ENCODE peak calls at places on chromosome 22, in four cellular contexts. One of them, this sample, is unnamed.

GRCh38 chr22:40261783-40262182 is 84.1 kb downstream of the TNRC6B start:
- DNase-seq in foreskin fibroblast: no peak
- DNase-seq in WTC11: no peak
- DNase-seq in fibroblast of the aortic adventitia: no peak
- DNase-seq in this sample: no peak

GRCh38 chr22:46109474-46110003 is 40.8 kb upstream of the PPARA start:
- DNase-seq in WTC11: no peak
- DNase-seq in foreskin fibroblast: no peak
- DNase-seq in fibroblast of the aortic adventitia: no peak
- DNase-seq in this sample: no peak

GRCh38 chr22:35434061-35434750 is 34.3 kb downstream of the MCM5 start:
- DNase-seq in foreskin fibroblast: no peak
- DNase-seq in WTC11: no peak
- DNase-seq in fibroblast of the aortic adventitia: no peak
- DNase-seq in this sample: no peak

GRCh38 chr22:19419464-19420178 is 11.9 kb downstream of the HIRA start:
- DNase-seq in WTC11: no peak
- DNase-seq in foreskin fibroblast: no peak
- DNase-seq in fibroblast of the aortic adventitia: no peak
- DNase-seq in this sample: no peak

GRCh38 chr22:23293720-23294119 is 113.4 kb downstream of the BCR start:
- DNase-seq in fibroblast of the aortic adventitia: no peak
- DNase-seq in foreskin fibroblast: no peak
- DNase-seq in WTC11: no peak
- DNase-seq in this sample: no peak

GRCh38 chr22:12601870-12602779 is 2925.9 kb upstream of the OR11H1 start:
- DNase-seq in foreskin fibroblast: peak; percentile 1
- DNase-seq in fibroblast of the aortic adventitia: no peak
- DNase-seq in WTC11: no peak
- DNase-seq in this sample: no peak

GRCh38 chr22:49735411-49736311 is 92.0 kb downstream of the BRD1 start:
- DNase-seq in WTC11: peak; percentile 81
- DNase-seq in fibroblast of the aortic adventitia: no peak
- DNase-seq in foreskin fibroblast: peak; percentile 17
- DNase-seq in this sample: no peak

GRCh38 chr22:36134167-36134566 is 26.4 kb downstream of the APOL3 start:
- DNase-seq in foreskin fibroblast: no peak
- DNase-seq in fibroblast of the aortic adventitia: no peak
- DNase-seq in WTC11: no peak
- DNase-seq in this sample: no peak

GRCh38 chr22:45322873-45323525 is 13.3 kb downstream of the FAM118A start:
- DNase-seq in foreskin fibroblast: no peak
- DNase-seq in fibroblast of the aortic adventitia: no peak
- DNase-seq in WTC11: no peak
- DNase-seq in this sample: no peak

GRCh38 chr22:42171946-42172345 is 41.3 kb upstream of the CYP2D6 start:
- DNase-seq in fibroblast of the aortic adventitia: no peak
- DNase-seq in WTC11: no peak
- DNase-seq in foreskin fibroblast: peak; percentile 70
- DNase-seq in this sample: no peak

GRCh38 chr22:24550028-24550901 is 4.7 kb downstream of the GUCD1 start:
- DNase-seq in WTC11: no peak
- DNase-seq in foreskin fibroblast: no peak
- DNase-seq in fibroblast of the aortic adventitia: peak; percentile 15
- DNase-seq in this sample: no peak

GRCh38 chr22:29320546-29320945 is 5.0 kb upstream of the RASL10A start:
- DNase-seq in fibroblast of the aortic adventitia: no peak
- DNase-seq in foreskin fibroblast: peak; percentile 50
- DNase-seq in WTC11: no peak
- DNase-seq in this sample: no peak
- TF ChIP-seq CTCF in fibroblast of the aortic adventitia: no peak
- TF ChIP-seq CTCF in foreskin fibroblast: no peak
- TF ChIP-seq CTCF in WTC11: no peak
- TF ChIP-seq CTCF in this sample: peak; percentile 53

GRCh38 chr22:43923191-43923590 is 414 bp upstream of the PNPLA3 start:
- DNase-seq in WTC11: no peak
- DNase-seq in foreskin fibroblast: peak; percentile 43
- DNase-seq in fibroblast of the aortic adventitia: peak; percentile 22
- DNase-seq in this sample: no peak

GRCh38 chr22:43926349-43926710 is 2.7 kb downstream of the PNPLA3 start:
- DNase-seq in foreskin fibroblast: no peak
- DNase-seq in fibroblast of the aortic adventitia: no peak
- DNase-seq in WTC11: no peak
- DNase-seq in this sample: no peak

GRCh38 chr22:43922123-43922522 is 1.5 kb upstream of the PNPLA3 start:
- DNase-seq in fibroblast of the aortic adventitia: no peak
- DNase-seq in foreskin fibroblast: no peak
- DNase-seq in WTC11: peak; percentile 23
- DNase-seq in this sample: no peak

GRCh38 chr22:43925433-43926348 is 2.1 kb downstream of the PNPLA3 start:
- DNase-seq in WTC11: peak; percentile 30
- DNase-seq in foreskin fibroblast: peak; percentile 40
- DNase-seq in fibroblast of the aortic adventitia: no peak
- DNase-seq in this sample: no peak

GRCh38 chr22:43923631-43924548 is at the start of gene PNPLA3:
- DNase-seq in foreskin fibroblast: peak; percentile 95
- DNase-seq in WTC11: peak; percentile 98
- DNase-seq in fibroblast of the aortic adventitia: peak; percentile 75
- DNase-seq in this sample: peak; percentile 74
- TF ChIP-seq CTCF in foreskin fibroblast: peak; percentile 22
- TF ChIP-seq CTCF in WTC11: no peak
- TF ChIP-seq CTCF in fibroblast of the aortic adventitia: no peak
- TF ChIP-seq CTCF in this sample: peak; percentile 79

DNA sequence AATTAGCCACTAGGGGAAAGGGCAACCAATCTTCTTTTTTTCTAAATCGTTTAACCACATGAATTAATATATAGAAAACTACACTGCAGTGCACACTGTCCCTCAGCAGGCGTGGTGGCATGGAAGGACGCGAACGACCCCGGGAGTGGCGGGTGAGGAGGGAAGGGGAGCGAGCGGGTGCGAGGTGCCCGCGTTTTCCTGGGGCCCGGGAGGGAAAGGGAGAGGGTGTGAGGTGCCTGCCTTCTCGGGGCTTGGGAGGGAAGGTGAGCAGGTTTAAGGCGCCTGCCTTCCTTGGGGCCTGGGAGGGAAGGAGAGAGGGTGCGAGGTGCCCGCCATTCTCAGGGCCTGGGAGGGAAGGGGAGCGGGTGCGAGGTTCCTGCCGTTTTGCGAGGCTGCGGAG is 765 bp downstream of the GAB4 start:
- DNase-seq in WTC11: no peak
- DNase-seq in fibroblast of the aortic adventitia: no peak
- DNase-seq in foreskin fibroblast: no peak
- DNase-seq in this sample: no peak
- TF ChIP-seq CTCF in WTC11: no peak
- TF ChIP-seq CTCF in fibroblast of the aortic adventitia: no peak
- TF ChIP-seq CTCF in foreskin fibroblast: no peak
- TF ChIP-seq CTCF in this sample: peak; percentile 36

GRCh38 chr22:38652858-38653257 is 3.3 kb downstream of the FAM227A start:
- DNase-seq in fibroblast of the aortic adventitia: no peak
- DNase-seq in WTC11: no peak
- DNase-seq in foreskin fibroblast: no peak
- DNase-seq in this sample: no peak

GRCh38 chr22:38657248-38657909 is 941 bp downstream of the CBY1 start:
- DNase-seq in foreskin fibroblast: peak; percentile 42
- DNase-seq in WTC11: peak; percentile 32
- DNase-seq in fibroblast of the aortic adventitia: peak; percentile 3
- DNase-seq in this sample: no peak

GRCh38 chr22:38655532-38656255 is 498 bp downstream of the FAM227A start:
- DNase-seq in WTC11: no peak
- DNase-seq in fibroblast of the aortic adventitia: peak; percentile 17
- DNase-seq in foreskin fibroblast: peak; percentile 35
- DNase-seq in this sample: no peak

GRCh38 chr22:38653741-38654140 is 2.5 kb downstream of the FAM227A start:
- DNase-seq in foreskin fibroblast: no peak
- DNase-seq in fibroblast of the aortic adventitia: no peak
- DNase-seq in WTC11: no peak
- DNase-seq in this sample: no peak

GRCh38 chr22:38656256-38657148 is at the start of the genes CBY1 and FAM227A:
- DNase-seq in foreskin fibroblast: peak; percentile 93
- DNase-seq in fibroblast of the aortic adventitia: peak; percentile 86
- DNase-seq in WTC11: peak; percentile 94
- DNase-seq in this sample: peak; percentile 84
- TF ChIP-seq CTCF in foreskin fibroblast: no peak
- TF ChIP-seq CTCF in fibroblast of the aortic adventitia: no peak
- TF ChIP-seq CTCF in WTC11: no peak
- TF ChIP-seq CTCF in this sample: no peak

GRCh38 chr22:33539202-33539901 is 380.9 kb downstream of the LARGE1 start:
- DNase-seq in fibroblast of the aortic adventitia: no peak
- DNase-seq in WTC11: no peak
- DNase-seq in foreskin fibroblast: no peak
- DNase-seq in this sample: no peak

GRCh38 chr22:33542153-33542552 is 378.1 kb downstream of the LARGE1 start:
- DNase-seq in fibroblast of the aortic adventitia: no peak
- DNase-seq in WTC11: no peak
- DNase-seq in foreskin fibroblast: no peak
- DNase-seq in this sample: no peak

GRCh38 chr22:33538277-33538885 is 381.9 kb downstream of the LARGE1 start:
- DNase-seq in WTC11: no peak
- DNase-seq in foreskin fibroblast: no peak
- DNase-seq in fibroblast of the aortic adventitia: no peak
- DNase-seq in this sample: no peak

GRCh38 chr22:33542722-33543121 is 377.6 kb downstream of the LARGE1 start:
- DNase-seq in fibroblast of the aortic adventitia: no peak
- DNase-seq in foreskin fibroblast: no peak
- DNase-seq in WTC11: no peak
- DNase-seq in this sample: no peak

DNA sequence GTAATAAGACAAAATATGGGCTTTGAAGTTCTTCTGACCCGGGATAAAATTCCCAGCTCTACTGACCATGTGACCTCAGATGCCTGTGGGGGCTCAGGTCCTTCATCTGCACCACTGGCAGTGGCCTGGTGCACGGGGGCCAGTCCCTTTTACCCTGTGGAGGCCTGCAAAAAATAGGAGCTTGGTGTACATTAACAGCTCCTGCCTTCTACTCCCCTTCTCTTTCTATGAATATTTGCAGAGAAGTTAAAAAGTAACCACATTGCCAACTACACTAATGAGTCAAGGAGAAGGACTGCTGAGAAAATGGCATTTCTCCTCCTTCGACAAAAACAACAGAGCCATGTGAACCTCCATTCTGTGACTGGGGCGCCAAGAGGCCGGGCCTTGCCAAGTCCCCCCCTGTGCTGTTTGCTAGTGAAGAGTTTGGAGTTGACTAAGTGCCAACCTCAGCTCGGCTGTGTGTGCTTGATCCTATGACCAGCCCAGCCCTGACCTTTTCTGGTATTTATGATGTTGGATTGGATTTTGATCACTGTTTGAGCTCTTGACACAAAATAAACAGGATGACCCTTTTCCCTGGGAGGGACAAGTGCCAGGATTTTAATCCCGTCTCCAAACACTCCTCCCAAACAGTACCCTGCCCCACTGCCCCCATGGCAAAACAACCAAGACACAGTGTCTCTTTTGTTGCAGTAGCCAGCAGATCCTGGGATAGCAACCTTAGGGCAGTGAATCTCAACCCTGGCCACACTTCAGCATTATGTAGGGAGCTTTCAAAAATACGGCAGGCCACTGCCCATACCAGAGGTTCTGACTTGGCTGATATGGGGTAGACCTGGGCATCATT is 380.1 kb downstream of the LARGE1 start:
- DNase-seq in WTC11: no peak
- DNase-seq in fibroblast of the aortic adventitia: peak; percentile 49
- DNase-seq in foreskin fibroblast: no peak
- DNase-seq in this sample: no peak
- TF ChIP-seq CTCF in WTC11: no peak
- TF ChIP-seq CTCF in fibroblast of the aortic adventitia: no peak
- TF ChIP-seq CTCF in foreskin fibroblast: no peak
- TF ChIP-seq CTCF in this sample: no peak

DNA sequence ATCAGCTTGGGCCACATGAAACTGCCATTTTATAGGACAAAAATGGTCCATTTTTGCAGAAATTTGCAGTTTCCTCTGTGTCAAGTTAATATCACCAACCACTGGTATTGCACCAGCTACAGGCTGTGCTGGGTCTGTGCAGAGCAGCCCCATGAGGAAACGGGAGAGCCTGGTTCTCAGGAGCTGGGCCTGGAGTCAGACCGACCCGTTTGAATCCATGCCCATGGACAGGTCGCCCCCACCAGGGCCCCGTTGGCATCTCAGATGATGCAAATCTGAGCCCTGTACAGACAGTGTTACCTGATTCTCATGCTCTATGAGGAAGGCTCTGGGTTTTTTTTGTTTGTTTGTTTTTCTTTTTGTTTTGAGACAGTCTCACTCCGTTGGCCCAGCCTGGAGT is 9.8 kb upstream of the SEC14L6 start:
- DNase-seq in foreskin fibroblast: no peak
- DNase-seq in WTC11: no peak
- DNase-seq in fibroblast of the aortic adventitia: no peak
- DNase-seq in this sample: no peak
- TF ChIP-seq CTCF in foreskin fibroblast: no peak
- TF ChIP-seq CTCF in WTC11: no peak
- TF ChIP-seq CTCF in fibroblast of the aortic adventitia: no peak
- TF ChIP-seq CTCF in this sample: peak; percentile 16

GRCh38 chr22:26937213-26937612 is 279.8 kb downstream of the MIAT start:
- DNase-seq in WTC11: no peak
- DNase-seq in foreskin fibroblast: peak; percentile 4
- DNase-seq in fibroblast of the aortic adventitia: no peak
- DNase-seq in this sample: no peak
- TF ChIP-seq CTCF in WTC11: no peak
- TF ChIP-seq CTCF in foreskin fibroblast: no peak
- TF ChIP-seq CTCF in fibroblast of the aortic adventitia: no peak
- TF ChIP-seq CTCF in this sample: peak; percentile 64